ENCODE peak calls at places on chromosomes 11 and 22, in six cellular contexts. One of them, this sample, is unnamed.

GRCh38 chr11:102829671-102830070 is 13.7 kb downstream of the MMP3 start:
- DNase-seq in GM23338: peak; percentile 24
- DNase-seq in H1: no peak
- DNase-seq in MM.1S: no peak
- DNase-seq in HCT116: no peak
- DNase-seq in fibroblast of lung: no peak
- DNase-seq in this sample: no peak

GRCh38 chr11:47514825-47515647 is 37.9 kb downstream of the CELF1 start:
- DNase-seq in MM.1S: no peak
- DNase-seq in H1: no peak
- DNase-seq in HCT116: no peak
- DNase-seq in GM23338: peak; percentile 51
- DNase-seq in fibroblast of lung: peak; percentile 95
- DNase-seq in this sample: no peak

GRCh38 chr11:130215531-130216220 is 56.1 kb downstream of the ST14 start:
- DNase-seq in H1: no peak
- DNase-seq in GM23338: no peak
- DNase-seq in fibroblast of lung: no peak
- DNase-seq in MM.1S: no peak
- DNase-seq in HCT116: no peak
- DNase-seq in this sample: no peak

GRCh38 chr11:14636119-14636518 is 7.5 kb upstream of the PDE3B start:
- DNase-seq in MM.1S: no peak
- DNase-seq in HCT116: no peak
- DNase-seq in H1: no peak
- DNase-seq in fibroblast of lung: no peak
- DNase-seq in GM23338: no peak
- DNase-seq in this sample: no peak

GRCh38 chr11:44003736-44004451 is 43.9 kb upstream of the ACCSL start:
- DNase-seq in MM.1S: no peak
- DNase-seq in HCT116: no peak
- DNase-seq in fibroblast of lung: no peak
- DNase-seq in H1: no peak
- DNase-seq in GM23338: no peak
- DNase-seq in this sample: no peak

GRCh38 chr11:11491589-11491988 is 130.2 kb downstream of the GALNT18 start:
- DNase-seq in fibroblast of lung: no peak
- DNase-seq in GM23338: no peak
- DNase-seq in H1: no peak
- DNase-seq in HCT116: no peak
- DNase-seq in MM.1S: no peak
- DNase-seq in this sample: no peak

GRCh38 chr22:20524004-20524481 is 16.6 kb downstream of the MED15 start:
- DNase-seq in HCT116: no peak
- DNase-seq in fibroblast of lung: peak; percentile 35
- DNase-seq in MM.1S: no peak
- DNase-seq in H1: no peak
- DNase-seq in GM23338: no peak
- DNase-seq in this sample: no peak

GRCh38 chr22:45425101-45425500 is 11.6 kb downstream of the RIBC2 start:
- DNase-seq in fibroblast of lung: peak; percentile 27
- DNase-seq in MM.1S: no peak
- DNase-seq in H1: no peak
- DNase-seq in HCT116: no peak
- DNase-seq in GM23338: no peak
- DNase-seq in this sample: no peak

GRCh38 chr11:74195828-74196227 is 24.7 kb downstream of the PPME1 start:
- DNase-seq in H1: no peak
- DNase-seq in HCT116: no peak
- DNase-seq in fibroblast of lung: no peak
- DNase-seq in GM23338: no peak
- DNase-seq in MM.1S: no peak
- DNase-seq in this sample: no peak

GRCh38 chr11:67517784-67518552 is 5.3 kb downstream of the CABP2 start:
- DNase-seq in MM.1S: no peak
- DNase-seq in fibroblast of lung: no peak
- DNase-seq in H1: no peak
- DNase-seq in HCT116: no peak
- DNase-seq in GM23338: no peak
- DNase-seq in this sample: no peak

GRCh38 chr22:42688241-42688913 is 32.3 kb downstream of the A4GALT start:
- DNase-seq in fibroblast of lung: peak; percentile 95
- DNase-seq in MM.1S: no peak
- DNase-seq in HCT116: no peak
- DNase-seq in H1: no peak
- DNase-seq in GM23338: peak; percentile 70
- DNase-seq in this sample: peak; percentile 30

GRCh38 chr11:22459053-22459452 is 120.9 kb downstream of the SLC17A6 start:
- DNase-seq in H1: no peak
- DNase-seq in MM.1S: no peak
- DNase-seq in HCT116: no peak
- DNase-seq in fibroblast of lung: peak; percentile 86
- DNase-seq in GM23338: no peak
- DNase-seq in this sample: no peak

GRCh38 chr11:798093-798713 is at the start of gene SLC25A22:
- DNase-seq in H1: no peak
- DNase-seq in HCT116: no peak
- DNase-seq in fibroblast of lung: peak; percentile 68
- DNase-seq in MM.1S: peak; percentile 84
- DNase-seq in GM23338: peak; percentile 90
- DNase-seq in this sample: no peak

GRCh38 chr22:37817705-37818311 is 5.4 kb upstream of the GALR3 start:
- DNase-seq in fibroblast of lung: peak; percentile 76
- DNase-seq in HCT116: no peak
- DNase-seq in MM.1S: peak; percentile 66
- DNase-seq in H1: no peak
- DNase-seq in GM23338: peak; percentile 90
- DNase-seq in this sample: no peak

GRCh38 chr22:37819100-37819433 is 4.1 kb upstream of the GALR3 start:
- DNase-seq in fibroblast of lung: no peak
- DNase-seq in MM.1S: no peak
- DNase-seq in H1: no peak
- DNase-seq in GM23338: peak; percentile 51
- DNase-seq in HCT116: no peak
- DNase-seq in this sample: no peak

GRCh38 chr22:37820350-37820749 is 2.8 kb upstream of the GALR3 start:
- DNase-seq in GM23338: no peak
- DNase-seq in MM.1S: no peak
- DNase-seq in fibroblast of lung: no peak
- DNase-seq in HCT116: no peak
- DNase-seq in H1: no peak
- DNase-seq in this sample: no peak

GRCh38 chr22:37816543-37817180 is 6.5 kb upstream of the GALR3 start:
- DNase-seq in GM23338: no peak
- DNase-seq in fibroblast of lung: no peak
- DNase-seq in H1: no peak
- DNase-seq in MM.1S: no peak
- DNase-seq in HCT116: no peak
- DNase-seq in this sample: no peak

GRCh38 chr22:37818397-37819099 is 4.6 kb upstream of the GALR3 start:
- DNase-seq in MM.1S: peak; percentile 37
- DNase-seq in HCT116: no peak
- DNase-seq in H1: no peak
- DNase-seq in GM23338: peak; percentile 77
- DNase-seq in fibroblast of lung: peak; percentile 64
- DNase-seq in this sample: no peak
- TF ChIP-seq EZH2 in MM.1S: no peak
- TF ChIP-seq EZH2 in HCT116: no peak
- TF ChIP-seq EZH2 in H1: peak; percentile 46
- TF ChIP-seq EZH2 in GM23338: no peak
- TF ChIP-seq EZH2 in fibroblast of lung: no peak
- TF ChIP-seq EZH2 in this sample: no peak

GRCh38 chr11:76208829-76209670 is 2.7 kb upstream of the WNT11 start:
- DNase-seq in HCT116: no peak
- DNase-seq in H1: no peak
- DNase-seq in MM.1S: peak; percentile 79
- DNase-seq in GM23338: peak; percentile 89
- DNase-seq in fibroblast of lung: peak; percentile 45
- DNase-seq in this sample: no peak
- TF ChIP-seq EZH2 in HCT116: no peak
- TF ChIP-seq EZH2 in H1: peak; percentile 66
- TF ChIP-seq EZH2 in MM.1S: no peak
- TF ChIP-seq EZH2 in GM23338: peak; percentile 78
- TF ChIP-seq EZH2 in fibroblast of lung: peak; percentile 82
- TF ChIP-seq EZH2 in this sample: no peak

GRCh38 chr22:17997456-17997855 is 26.9 kb downstream of the MICAL3 start:
- DNase-seq in HCT116: no peak
- DNase-seq in MM.1S: no peak
- DNase-seq in fibroblast of lung: peak; percentile 57
- DNase-seq in H1: no peak
- DNase-seq in GM23338: no peak
- DNase-seq in this sample: no peak

GRCh38 chr22:18000441-18001039 is 23.8 kb downstream of the MICAL3 start:
- DNase-seq in MM.1S: no peak
- DNase-seq in H1: no peak
- DNase-seq in GM23338: peak; percentile 72
- DNase-seq in HCT116: no peak
- DNase-seq in fibroblast of lung: no peak
- DNase-seq in this sample: no peak

GRCh38 chr22:17999851-18000250 is 24.5 kb downstream of the MICAL3 start:
- DNase-seq in fibroblast of lung: no peak
- DNase-seq in GM23338: no peak
- DNase-seq in MM.1S: peak; percentile 62
- DNase-seq in H1: no peak
- DNase-seq in HCT116: no peak
- DNase-seq in this sample: no peak

GRCh38 chr22:17998913-17999312 is 25.4 kb downstream of the MICAL3 start:
- DNase-seq in H1: no peak
- DNase-seq in MM.1S: no peak
- DNase-seq in HCT116: no peak
- DNase-seq in fibroblast of lung: no peak
- DNase-seq in GM23338: no peak
- DNase-seq in this sample: no peak

DNA sequence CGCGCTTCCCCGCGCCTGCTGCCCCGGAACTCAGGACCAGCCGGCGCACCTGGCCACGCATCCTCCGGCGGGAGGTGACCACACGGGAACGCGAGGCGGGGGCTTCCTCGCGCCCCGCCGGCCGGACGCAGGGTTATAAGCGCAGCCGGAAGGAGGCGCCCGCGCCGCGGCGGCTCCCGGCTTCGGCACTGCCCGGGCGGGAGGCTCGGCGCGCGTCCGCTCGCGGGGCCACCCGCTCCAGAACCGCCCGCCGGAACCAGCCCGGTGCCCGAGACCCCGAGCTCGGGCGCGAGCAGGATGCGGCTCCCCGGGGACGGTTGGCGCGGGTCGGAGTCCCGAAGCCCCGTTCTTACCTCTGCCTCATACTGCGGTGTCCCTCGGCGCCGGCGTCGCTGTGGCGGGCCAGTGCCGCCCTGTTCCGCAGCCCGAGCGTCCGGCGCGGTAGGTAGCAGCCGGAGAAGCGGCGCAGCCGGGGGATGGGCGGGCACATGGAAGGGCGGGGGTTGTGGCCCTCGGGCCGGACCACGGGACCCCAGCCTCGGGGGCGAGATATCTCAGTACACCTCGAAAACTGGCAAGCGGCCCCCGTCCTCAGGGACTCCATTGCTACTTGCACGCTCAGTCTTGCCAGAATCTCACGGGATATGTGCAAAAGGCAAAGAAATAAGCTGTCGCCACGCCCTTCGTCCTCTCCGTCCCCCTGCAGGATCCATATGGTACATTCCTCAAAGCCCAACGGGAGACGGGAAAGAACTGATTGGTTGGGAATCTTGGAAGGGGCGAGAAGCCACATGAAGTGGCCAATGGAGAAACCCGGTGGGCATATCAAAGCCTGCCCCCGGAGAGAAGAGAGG is 23.1 kb downstream of the MICAL3 start:
- DNase-seq in H1: peak; percentile 89
- DNase-seq in fibroblast of lung: peak; percentile 98
- DNase-seq in GM23338: peak; percentile 99
- DNase-seq in MM.1S: peak; percentile 97
- DNase-seq in HCT116: peak; percentile 99
- DNase-seq in this sample: peak; percentile 93
- TF ChIP-seq EZH2 in H1: no peak
- TF ChIP-seq EZH2 in fibroblast of lung: no peak
- TF ChIP-seq EZH2 in GM23338: no peak
- TF ChIP-seq EZH2 in MM.1S: no peak
- TF ChIP-seq EZH2 in HCT116: no peak
- TF ChIP-seq EZH2 in this sample: no peak

GRCh38 chr11:95816037-95816436 is 25.7 kb downstream of the CEP57 start:
- DNase-seq in GM23338: no peak
- DNase-seq in fibroblast of lung: no peak
- DNase-seq in MM.1S: no peak
- DNase-seq in HCT116: no peak
- DNase-seq in H1: no peak
- DNase-seq in this sample: no peak
- TF ChIP-seq EZH2 in GM23338: no peak
- TF ChIP-seq EZH2 in fibroblast of lung: no peak
- TF ChIP-seq EZH2 in MM.1S: no peak
- TF ChIP-seq EZH2 in HCT116: no peak
- TF ChIP-seq EZH2 in H1: no peak
- TF ChIP-seq EZH2 in this sample: no peak

DNA sequence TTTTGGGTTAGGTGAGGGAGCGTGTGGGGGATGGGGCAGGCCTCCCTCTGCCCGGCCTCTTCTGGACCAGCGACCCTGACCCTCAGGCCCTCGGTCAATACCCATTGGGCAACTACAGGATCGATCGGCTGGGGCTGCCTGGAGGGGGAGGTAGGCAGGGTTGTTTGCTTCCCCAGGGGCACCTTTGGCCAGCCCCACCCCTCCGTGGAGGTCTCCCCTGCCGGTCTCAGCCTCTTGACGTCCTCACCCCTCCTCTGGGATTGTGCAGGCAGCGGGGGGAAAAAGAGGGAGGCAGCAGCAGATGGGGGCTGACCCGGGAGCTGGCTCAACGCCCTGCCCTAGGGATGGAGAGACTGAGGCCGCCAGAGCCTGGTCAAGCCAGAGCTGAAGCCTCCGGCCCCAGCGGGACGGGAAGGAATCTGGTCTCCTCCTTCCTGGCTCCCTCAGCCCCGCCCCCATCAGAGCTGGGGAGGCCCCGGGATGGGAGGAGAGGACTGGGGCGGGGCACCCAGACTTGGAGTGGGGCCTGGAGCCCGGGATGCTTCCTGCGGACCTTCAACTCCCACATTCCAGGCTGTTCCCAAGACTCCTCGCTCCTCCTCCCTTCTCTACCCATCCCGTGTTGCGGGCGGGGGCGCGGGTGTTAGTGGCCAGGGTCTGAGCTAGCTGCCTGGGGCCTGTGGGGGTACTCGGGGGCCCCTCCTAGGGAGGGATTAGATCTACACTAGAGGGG is 14.4 kb upstream of the CDC42EP1 start:
- DNase-seq in GM23338: peak; percentile 98
- DNase-seq in HCT116: no peak
- DNase-seq in fibroblast of lung: peak; percentile 95
- DNase-seq in MM.1S: no peak
- DNase-seq in H1: peak; percentile 77
- DNase-seq in this sample: no peak
- TF ChIP-seq EZH2 in GM23338: no peak
- TF ChIP-seq EZH2 in HCT116: no peak
- TF ChIP-seq EZH2 in fibroblast of lung: no peak
- TF ChIP-seq EZH2 in MM.1S: no peak
- TF ChIP-seq EZH2 in H1: no peak
- TF ChIP-seq EZH2 in this sample: no peak

GRCh38 chr11:78022397-78023396 is at the start of gene KCTD14:
- DNase-seq in HCT116: no peak
- DNase-seq in MM.1S: no peak
- DNase-seq in fibroblast of lung: no peak
- DNase-seq in GM23338: peak; percentile 79
- DNase-seq in H1: no peak
- DNase-seq in this sample: no peak
- TF ChIP-seq EZH2 in HCT116: no peak
- TF ChIP-seq EZH2 in MM.1S: no peak
- TF ChIP-seq EZH2 in fibroblast of lung: no peak
- TF ChIP-seq EZH2 in GM23338: no peak
- TF ChIP-seq EZH2 in H1: peak; percentile 27
- TF ChIP-seq EZH2 in this sample: no peak

This sample was measured in SK-N-MC.